ENCODE peak calls at places on chromosomes 6 and 20, in nine cellular contexts. I is astrocyte of the spinal cord; L is AG04450; W is PC-3; Z is WERI-Rb-1; G is CD8-positive, alpha-beta T cell; K is cardiac fibroblast; H is tibial artery; D is A549. J is an unnamed sample.

GRCh38 chr6:108643184-108643583 is 82.5 kb downstream of the FOXO3 start:
- DNase-seq in K (no peak), W (no peak), L (no peak), Z (no peak), H (no peak), D (no peak), I (no peak), G (no peak), J (no peak)

GRCh38 chr20:58646703-58647102 is 4.4 kb upstream of the STX16 start:
- DNase-seq in D (no peak), G (no peak), H (no peak), L (no peak), K (no peak), I (no peak), Z (no peak), W (no peak), J (no peak)

GRCh38 chr6:113147544-113147943 is 709.6 kb upstream of the MARCKS start:
- DNase-seq in L (peak), H (no peak), W (no peak), Z (no peak), D (no peak), G (no peak), I (peak), K (no peak), J (no peak)

GRCh38 chr6:29748391-29749352 is 25.4 kb downstream of the HLA-F start:
- DNase-seq in D (peak), G (peak), H (peak), I (peak), Z (peak), K (peak), L (no peak), W (peak), J (peak)

GRCh38 chr20:41483553-41483930 is 116.9 kb upstream of the EMILIN3 start:
- DNase-seq in D (no peak), H (no peak), I (peak), L (no peak), W (peak), K (no peak), G (no peak), Z (no peak), J (no peak)

GRCh38 chr6:157325069-157325805 is 1.9 kb upstream of the TMEM242 start:
- DNase-seq in G (no peak), W (no peak), K (peak), L (no peak), I (peak), D (no peak), H (no peak), Z (no peak), J (no peak)

GRCh38 chr6:34416877-34417371 is 8.9 kb downstream of the RPS10 start:
- DNase-seq in H (no peak), I (no peak), Z (no peak), L (no peak), W (no peak), G (no peak), K (no peak), D (no peak), J (no peak)

GRCh38 chr20:2879148-2879547 is 5.9 kb downstream of the PTPRA start:
- DNase-seq in I (peak), Z (no peak), G (no peak), H (no peak), W (peak), D (no peak), K (peak), L (peak), J (peak)

GRCh38 chr6:142884214-142885035 is 60.6 kb downstream of the HIVEP2 start:
- DNase-seq in I (no peak), G (no peak), Z (no peak), H (no peak), D (no peak), W (no peak), K (no peak), L (no peak), J (no peak)

GRCh38 chr6:110435052-110435602 is 19.8 kb upstream of the DDO start:
- DNase-seq in I (no peak), D (no peak), L (no peak), G (no peak), Z (no peak), K (no peak), W (no peak), H (no peak), J (no peak)

GRCh38 chr20:21074605-21075336 is 31.4 kb downstream of the LINC00237 start:
- DNase-seq in L (no peak), Z (no peak), K (no peak), W (peak), D (no peak), H (no peak), I (no peak), G (no peak), J (no peak)

GRCh38 chr6:123925360-123925759 is 121.7 kb downstream of the NKAIN2 start:
- DNase-seq in L (no peak), I (peak), G (no peak), D (no peak), Z (no peak), K (no peak), W (no peak), H (no peak), J (peak)

GRCh38 chr6:3779574-3779849 is 28.0 kb upstream of the PXDC1 start:
- DNase-seq in L (no peak), I (no peak), Z (no peak), G (no peak), H (no peak), K (no peak), D (no peak), W (no peak), J (no peak)

GRCh38 chr20:1830240-1830639 is 65.0 kb upstream of the SIRPA start:
- DNase-seq in I (peak), H (no peak), K (peak), G (no peak), Z (peak), L (peak), D (peak), W (peak), J (peak)

GRCh38 chr6:15879372-15880261 is 216.8 kb upstream of the DTNBP1 start:
- DNase-seq in I (peak), D (no peak), Z (no peak), W (peak), H (peak), G (peak), L (no peak), K (peak), J (no peak)

GRCh38 chr20:53736757-53737403 is 143.2 kb upstream of the ZNF217 start:
- DNase-seq in I (no peak), W (peak), Z (peak), G (no peak), K (peak), H (no peak), D (no peak), L (no peak), J (no peak)

GRCh38 chr20:48690888-48691287 is 136.9 kb downstream of the PREX1 start:
- DNase-seq in W (no peak), L (no peak), I (no peak), Z (no peak), G (no peak), D (no peak), H (no peak), K (peak), J (peak)

GRCh38 chr20:25453035-25453810 is 45.8 kb downstream of the GINS1 start:
- DNase-seq in I (peak), W (peak), K (peak), H (no peak), D (no peak), G (no peak), Z (no peak), L (no peak), J (no peak)

GRCh38 chr6:123655520-123656306 is 19.0 kb upstream of the TRDN start:
- DNase-seq in G (no peak), Z (no peak), D (no peak), K (no peak), I (peak), H (no peak), L (no peak), W (peak), J (no peak)

GRCh38 chr20:53623454-53624206 is 30.0 kb upstream of the ZNF217 start:
- DNase-seq in I (peak), W (peak), G (peak), Z (peak), D (peak), L (no peak), H (peak), K (peak), J (no peak)

GRCh38 chr6:30321692-30322388 is 4.9 kb upstream of the TRIM39 start:
- DNase-seq in W (no peak), Z (no peak), K (peak), G (no peak), L (no peak), H (no peak), D (no peak), I (no peak), J (no peak)

GRCh38 chr6:15504581-15505350 is 158.1 kb downstream of the DTNBP1 start:
- DNase-seq in G (no peak), D (no peak), W (peak), H (peak), L (peak), Z (no peak), K (peak), I (peak), J (peak)

GRCh38 chr20:44646023-44646640 is 5.4 kb downstream of the ADA start:
- DNase-seq in H (no peak), L (peak), I (peak), W (no peak), G (peak), Z (no peak), D (no peak), K (peak), J (no peak)

GRCh38 chr6:47633141-47633540 is 65.2 kb upstream of the ADGRF4 start:
- DNase-seq in D (no peak), W (peak), Z (peak), G (no peak), I (no peak), L (no peak), H (no peak), K (peak), J (no peak)

GRCh38 chr6:160837146-160837545 is 135.1 kb downstream of the PLG start:
- DNase-seq in Z (no peak), L (no peak), G (no peak), W (no peak), I (no peak), D (no peak), K (no peak), H (no peak), J (no peak)

GRCh38 chr6:23329091-23329490 is 759.7 kb downstream of the HDGFL1 start:
- DNase-seq in G (no peak), D (no peak), I (no peak), H (no peak), Z (no peak), W (peak), L (no peak), K (no peak), J (no peak)

GRCh38 chr6:125547320-125547843 is 202.1 kb upstream of the HEY2 start:
- DNase-seq in G (no peak), W (no peak), K (no peak), Z (no peak), D (no peak), L (no peak), I (no peak), H (no peak), J (no peak)

GRCh38 chr20:53448875-53449274 is 144.8 kb downstream of the ZNF217 start:
- DNase-seq in G (no peak), K (no peak), H (no peak), D (no peak), I (no peak), W (no peak), L (no peak), Z (no peak), J (no peak)

DNA sequence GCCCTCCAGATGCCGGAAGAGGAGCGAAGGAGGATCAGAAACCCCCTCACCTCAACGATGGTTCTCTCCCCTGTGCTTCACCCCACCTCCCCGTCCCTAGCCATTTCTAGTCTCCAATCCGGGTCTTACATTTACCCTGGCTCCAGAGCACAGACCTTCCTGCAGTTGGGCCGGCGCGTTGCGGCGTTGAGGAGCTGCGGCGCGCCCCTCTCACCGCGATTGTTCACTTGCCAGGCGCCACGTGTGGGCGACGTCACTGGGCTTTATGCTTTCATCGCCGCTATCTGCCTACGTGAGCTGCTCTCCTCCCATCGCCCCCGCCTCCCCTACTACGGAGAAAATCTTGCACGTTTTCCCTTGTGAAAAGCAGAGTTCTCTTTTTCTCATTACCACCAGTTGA is at the start of gene CRISP2:
- DNase-seq in L (no peak), H (no peak), D (no peak), Z (no peak), K (no peak), I (no peak), G (no peak), W (no peak), J (no peak)
- H3K4me3 ChIP-seq in L (no peak), H (no peak), D (no peak), Z (no peak), K (no peak), I (no peak), G (no peak), W (no peak), J (no peak)

GRCh38 chr6:105402090-105402980 is 547 bp downstream of the PREP start:
- DNase-seq in I (peak), L (no peak), K (peak), G (peak), W (peak), Z (no peak), D (peak), H (peak), J (no peak)
- TF ChIP-seq CTCF in I (no peak), L (peak), K (no peak), G (no peak), W (no peak), Z (peak), D (no peak), H (no peak), J (no peak)

GRCh38 chr20:60055740-60056139 is 97.5 kb downstream of the CDH26 start:
- DNase-seq in K (no peak), W (no peak), L (no peak), I (no peak), G (peak), D (no peak), Z (no peak), H (peak), J (no peak)
- H3K4me3 ChIP-seq in K (no peak), W (no peak), L (no peak), I (no peak), G (peak), D (no peak), Z (no peak), H (no peak), J (no peak)

GRCh38 chr6:119627908-119628669 is 278.5 kb upstream of the MAN1A1 start:
- DNase-seq in W (peak), K (peak), I (peak), D (no peak), L (no peak), Z (no peak), G (no peak), H (no peak), J (no peak)
- TF ChIP-seq CTCF in W (peak), K (no peak), I (no peak), D (no peak), L (no peak), Z (no peak), G (no peak), H (no peak), J (no peak)